ENCODE peak calls at places on chromosomes 5 and 9, in nine cellular contexts. Q, Z, A, B, H, S, X, P and L are unnamed samples.

GRCh38 chr9:107784235-107784958 is 294.8 kb upstream of the KLF4 start:
- DNase-seq in Q (peak), Z (peak), A (no peak), B (no peak), H (peak), S (no peak), X (no peak), P (peak), L (peak)

GRCh38 chr9:2583308-2584013 is 38.1 kb upstream of the VLDLR start:
- DNase-seq in Q (no peak), Z (no peak), A (no peak), B (no peak), H (no peak), S (no peak), X (no peak), P (no peak), L (peak)

GRCh38 chr5:39080597-39081204 is 6.5 kb upstream of the RICTOR start:
- DNase-seq in Q (peak), Z (no peak), A (peak), B (peak), H (peak), S (no peak), X (no peak), P (peak), L (peak)

GRCh38 chr5:165209101-165209727 is 1703.8 kb downstream of the MAT2B start:
- DNase-seq in Q (peak), Z (no peak), A (no peak), B (no peak), H (peak), S (no peak), X (no peak), P (no peak), L (peak)

GRCh38 chr9:127693143-127693542 is 13.6 kb upstream of the CFAP157 start:
- DNase-seq in Q (no peak), Z (no peak), A (no peak), B (no peak), H (no peak), S (no peak), X (no peak), P (no peak), L (no peak)

GRCh38 chr9:132011896-132012295 is 67.8 kb downstream of the MED27 start:
- DNase-seq in Q (no peak), Z (no peak), A (no peak), B (no peak), H (no peak), S (no peak), X (no peak), P (no peak), L (no peak)

GRCh38 chr9:96062854-96063253 is 187.4 kb downstream of the ERCC6L2 start:
- DNase-seq in Q (no peak), Z (no peak), A (no peak), B (no peak), H (no peak), S (no peak), X (no peak), P (no peak), L (no peak)

GRCh38 chr9:111427186-111427585 is 57.0 kb downstream of the ECPAS start:
- DNase-seq in Q (peak), Z (no peak), A (no peak), B (no peak), H (peak), S (no peak), X (no peak), P (no peak), L (peak)

GRCh38 chr5:139642213-139642612 is 5.9 kb upstream of the CXXC5 start:
- DNase-seq in Q (no peak), Z (no peak), A (no peak), B (no peak), H (no peak), S (no peak), X (no peak), P (no peak), L (no peak)

DNA sequence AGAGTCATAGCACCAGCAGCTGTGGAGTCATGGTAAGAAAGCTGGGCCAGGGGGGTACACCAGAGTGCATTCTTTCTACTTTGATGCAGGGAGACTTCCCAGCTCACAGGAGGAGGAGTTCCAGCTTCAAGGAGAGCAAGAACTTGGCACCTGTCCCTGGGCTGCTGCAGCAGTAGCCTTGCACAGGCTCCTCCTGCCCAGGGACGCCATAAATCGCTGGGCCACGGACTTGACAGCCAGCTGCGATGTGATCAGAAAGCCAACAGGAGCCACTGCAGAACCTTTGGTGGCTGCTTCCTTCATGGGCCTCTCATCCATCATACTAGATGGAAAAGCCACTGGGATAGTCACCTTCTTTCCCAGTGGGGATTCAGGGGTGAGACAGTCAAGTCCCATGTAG is 234.7 kb downstream of the NMUR2 start:
- DNase-seq in Q (peak), Z (peak), A (no peak), B (no peak), H (no peak), S (no peak), X (no peak), P (no peak), L (peak)
- TF ChIP-seq CTCF in Q (no peak), Z (no peak), A (no peak), B (no peak), H (no peak), S (no peak), X (no peak), P (no peak), L (no peak)

GRCh38 chr5:2254880-2255750 is 372.4 kb upstream of the IRX4 start:
- DNase-seq in Q (no peak), Z (no peak), A (no peak), B (no peak), H (no peak), S (no peak), X (no peak), P (no peak), L (no peak)

GRCh38 chr5:2255915-2256645 is 373.4 kb upstream of the IRX4 start:
- DNase-seq in Q (no peak), Z (no peak), A (no peak), B (no peak), H (no peak), S (no peak), X (no peak), P (peak), L (no peak)

GRCh38 chr5:2256646-2257288 is 374.0 kb upstream of the IRX4 start:
- DNase-seq in Q (no peak), Z (no peak), A (no peak), B (no peak), H (no peak), S (no peak), X (no peak), P (peak), L (no peak)

GRCh38 chr5:2253063-2253653 is 370.4 kb upstream of the IRX4 start:
- DNase-seq in Q (no peak), Z (no peak), A (no peak), B (no peak), H (no peak), S (no peak), X (no peak), P (no peak), L (no peak)

DNA sequence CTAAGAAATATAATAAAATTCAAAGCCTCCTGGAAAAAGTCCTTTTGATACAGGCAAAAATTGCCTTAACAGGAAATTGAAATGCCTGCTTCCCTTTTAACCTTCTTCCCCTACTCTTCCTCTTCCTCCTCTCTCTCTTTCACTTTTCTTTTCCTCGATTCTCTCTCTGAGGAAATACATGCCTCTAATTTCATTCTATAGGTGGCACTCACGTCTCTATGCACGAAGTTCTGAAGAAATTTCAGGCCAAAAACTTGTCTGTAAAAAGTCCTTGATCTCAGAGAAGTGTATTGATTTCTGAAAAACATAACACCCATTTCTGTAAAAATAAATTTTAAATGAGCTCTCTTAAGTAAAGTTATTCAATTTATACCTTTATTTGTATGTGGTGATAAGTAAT is 371.7 kb upstream of the IRX4 start:
- DNase-seq in Q (no peak), Z (no peak), A (no peak), B (no peak), H (no peak), S (no peak), X (no peak), P (no peak), L (no peak)
- TF ChIP-seq CTCF in Q (no peak), Z (no peak), A (no peak), B (no peak), H (no peak), S (no peak), X (no peak), P (no peak), L (no peak)

GRCh38 chr5:143024227-143024920 is 254.2 kb downstream of the ARHGAP26 start:
- DNase-seq in Q (no peak), Z (no peak), A (no peak), B (no peak), H (no peak), S (no peak), X (no peak), P (no peak), L (no peak)

GRCh38 chr5:143025376-143025775 is 255.2 kb downstream of the ARHGAP26 start:
- DNase-seq in Q (no peak), Z (no peak), A (no peak), B (no peak), H (no peak), S (no peak), X (no peak), P (no peak), L (no peak)

GRCh38 chr5:143025971-143026370 is 255.8 kb downstream of the ARHGAP26 start:
- DNase-seq in Q (no peak), Z (no peak), A (no peak), B (no peak), H (no peak), S (no peak), X (no peak), P (no peak), L (no peak)

GRCh38 chr5:143021595-143021994 is 251.4 kb downstream of the ARHGAP26 start:
- DNase-seq in Q (no peak), Z (no peak), A (no peak), B (no peak), H (no peak), S (no peak), X (no peak), P (no peak), L (no peak)

DNA sequence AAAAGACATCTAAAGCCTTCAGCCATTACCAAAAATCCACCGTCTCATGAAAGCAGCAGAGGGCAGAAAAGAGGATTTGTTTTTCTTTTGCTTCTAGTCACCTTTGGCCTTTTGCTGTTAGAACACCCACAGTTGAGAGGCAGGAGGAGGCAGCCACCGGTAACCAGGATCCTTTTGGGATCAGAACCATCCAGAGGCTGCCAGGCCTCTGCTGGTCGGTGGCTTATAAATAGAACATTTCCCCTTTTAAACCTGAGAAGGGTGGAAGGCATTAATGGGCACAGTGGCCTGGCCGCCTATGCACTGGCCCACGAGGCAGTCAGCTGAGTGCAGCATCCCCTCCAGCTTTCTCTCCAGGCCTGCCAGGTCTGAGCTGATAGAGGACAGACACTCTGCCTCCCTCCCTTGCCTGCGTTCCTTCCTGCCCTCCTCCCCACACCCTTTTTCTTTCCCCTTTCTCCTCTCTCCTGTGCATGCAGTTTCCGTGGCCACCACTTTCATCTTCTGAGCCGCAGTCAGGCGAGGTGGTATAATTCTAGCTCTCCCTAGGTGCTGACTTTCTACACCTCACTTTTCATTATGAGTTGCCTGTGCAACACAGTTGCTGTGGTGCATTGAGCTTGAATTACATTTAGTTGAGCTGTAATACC is 253.4 kb downstream of the ARHGAP26 start:
- DNase-seq in Q (no peak), Z (peak), A (peak), B (peak), H (peak), S (no peak), X (no peak), P (no peak), L (no peak)
- TF ChIP-seq CTCF in Q (no peak), Z (no peak), A (no peak), B (no peak), H (peak), S (no peak), X (no peak), P (no peak), L (no peak)

DNA sequence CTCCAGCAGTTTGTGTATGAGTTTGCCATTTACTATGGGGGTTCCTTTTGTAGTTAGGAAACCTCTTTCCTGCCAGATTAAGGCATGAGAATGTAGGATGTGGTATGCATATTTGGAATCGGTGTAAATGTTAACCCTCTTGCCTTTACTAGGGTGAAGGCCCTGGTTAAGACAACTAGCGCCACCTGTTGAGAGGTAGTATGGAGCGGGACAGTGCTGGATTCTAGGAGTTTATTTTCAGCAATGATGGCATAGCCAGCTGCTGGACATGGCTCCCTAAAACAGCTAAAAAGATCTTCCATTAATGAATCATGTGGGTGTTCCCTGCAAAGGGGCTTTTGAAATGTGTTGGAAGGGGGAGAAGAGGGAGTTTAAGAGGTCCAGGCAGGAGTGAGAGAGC is 30.7 kb upstream of the GPX3 start:
- DNase-seq in Q (no peak), Z (no peak), A (no peak), B (no peak), H (no peak), S (no peak), X (no peak), P (no peak), L (peak)
- TF ChIP-seq CTCF in Q (peak), Z (no peak), A (no peak), B (no peak), H (peak), S (peak), X (no peak), P (no peak), L (peak)